ENCODE peak calls at places on chromosomes 5 and 9, in ten cellular contexts. One of them, this sample, is unnamed.

GRCh38 chr5:74392698-74393431 is 247.7 kb downstream of the ENC1 start:
- DNase-seq in body of pancreas: no peak
- DNase-seq in sigmoid colon: no peak
- DNase-seq in Peyer's patch: no peak
- DNase-seq in aorta: no peak
- DNase-seq in HepG2: no peak
- DNase-seq in heart right ventricle: no peak
- DNase-seq in mammary epithelial cell: peak; percentile 70
- DNase-seq in GM23338: no peak
- DNase-seq in hepatocyte: no peak
- DNase-seq in this sample: no peak

GRCh38 chr9:35826071-35826701 is 2.3 kb downstream of the FAM221B start:
- DNase-seq in aorta: no peak
- DNase-seq in hepatocyte: peak; percentile 73
- DNase-seq in HepG2: peak; percentile 65
- DNase-seq in sigmoid colon: peak; percentile 39
- DNase-seq in mammary epithelial cell: peak; percentile 62
- DNase-seq in heart right ventricle: no peak
- DNase-seq in Peyer's patch: no peak
- DNase-seq in GM23338: peak; percentile 83
- DNase-seq in body of pancreas: peak; percentile 52
- DNase-seq in this sample: peak; percentile 56

GRCh38 chr9:113511856-113512761 is 48.6 kb downstream of the RGS3 start:
- DNase-seq in Peyer's patch: peak; percentile 53
- DNase-seq in GM23338: no peak
- DNase-seq in HepG2: no peak
- DNase-seq in sigmoid colon: no peak
- DNase-seq in body of pancreas: no peak
- DNase-seq in hepatocyte: no peak
- DNase-seq in heart right ventricle: no peak
- DNase-seq in aorta: no peak
- DNase-seq in mammary epithelial cell: peak; percentile 3
- DNase-seq in this sample: peak; percentile 90

GRCh38 chr5:39561421-39561820 is 136.6 kb upstream of the DAB2 start:
- DNase-seq in body of pancreas: no peak
- DNase-seq in HepG2: no peak
- DNase-seq in mammary epithelial cell: peak; percentile 16
- DNase-seq in sigmoid colon: no peak
- DNase-seq in heart right ventricle: no peak
- DNase-seq in GM23338: no peak
- DNase-seq in Peyer's patch: no peak
- DNase-seq in hepatocyte: no peak
- DNase-seq in aorta: no peak
- DNase-seq in this sample: no peak

GRCh38 chr5:137668574-137669093 is 67.3 kb downstream of the KLHL3 start:
- DNase-seq in aorta: no peak
- DNase-seq in mammary epithelial cell: no peak
- DNase-seq in heart right ventricle: no peak
- DNase-seq in GM23338: no peak
- DNase-seq in HepG2: no peak
- DNase-seq in hepatocyte: no peak
- DNase-seq in Peyer's patch: no peak
- DNase-seq in body of pancreas: no peak
- DNase-seq in sigmoid colon: no peak
- DNase-seq in this sample: no peak

GRCh38 chr5:10319202-10319851 is 11.6 kb upstream of the CMBL start:
- DNase-seq in HepG2: peak; percentile 37
- DNase-seq in Peyer's patch: no peak
- DNase-seq in heart right ventricle: no peak
- DNase-seq in body of pancreas: no peak
- DNase-seq in hepatocyte: peak; percentile 55
- DNase-seq in GM23338: no peak
- DNase-seq in sigmoid colon: peak; percentile 69
- DNase-seq in aorta: no peak
- DNase-seq in mammary epithelial cell: no peak
- DNase-seq in this sample: no peak

GRCh38 chr5:154487541-154487940 is 9.5 kb upstream of the HAND1 start:
- DNase-seq in sigmoid colon: no peak
- DNase-seq in body of pancreas: no peak
- DNase-seq in heart right ventricle: no peak
- DNase-seq in GM23338: no peak
- DNase-seq in Peyer's patch: no peak
- DNase-seq in mammary epithelial cell: no peak
- DNase-seq in hepatocyte: no peak
- DNase-seq in aorta: no peak
- DNase-seq in HepG2: no peak
- DNase-seq in this sample: no peak

GRCh38 chr5:141681695-141682641 is at the start of gene ARAP3:
- DNase-seq in GM23338: peak; percentile 85
- DNase-seq in Peyer's patch: peak; percentile 42
- DNase-seq in HepG2: peak; percentile 9
- DNase-seq in sigmoid colon: peak; percentile 90
- DNase-seq in mammary epithelial cell: peak; percentile 86
- DNase-seq in aorta: peak; percentile 91
- DNase-seq in hepatocyte: peak; percentile 92
- DNase-seq in body of pancreas: peak; percentile 84
- DNase-seq in heart right ventricle: peak; percentile 90
- DNase-seq in this sample: no peak

GRCh38 chr9:109780453-109781033 is 545 bp downstream of the PALM2AKAP2 start:
- DNase-seq in hepatocyte: no peak
- DNase-seq in heart right ventricle: no peak
- DNase-seq in Peyer's patch: no peak
- DNase-seq in sigmoid colon: no peak
- DNase-seq in mammary epithelial cell: peak; percentile 42
- DNase-seq in body of pancreas: no peak
- DNase-seq in aorta: no peak
- DNase-seq in GM23338: peak; percentile 39
- DNase-seq in HepG2: no peak
- DNase-seq in this sample: no peak

GRCh38 chr5:15752886-15753285 is 252.9 kb downstream of the FBXL7 start:
- DNase-seq in mammary epithelial cell: no peak
- DNase-seq in heart right ventricle: peak; percentile 75
- DNase-seq in sigmoid colon: peak; percentile 72
- DNase-seq in body of pancreas: no peak
- DNase-seq in hepatocyte: peak; percentile 30
- DNase-seq in GM23338: no peak
- DNase-seq in HepG2: no peak
- DNase-seq in aorta: peak; percentile 51
- DNase-seq in Peyer's patch: no peak
- DNase-seq in this sample: no peak

GRCh38 chr5:132481243-132482211 is 9.0 kb downstream of the IRF1 start:
- DNase-seq in mammary epithelial cell: no peak
- DNase-seq in GM23338: no peak
- DNase-seq in HepG2: no peak
- DNase-seq in hepatocyte: no peak
- DNase-seq in body of pancreas: no peak
- DNase-seq in sigmoid colon: peak; percentile 32
- DNase-seq in heart right ventricle: no peak
- DNase-seq in aorta: no peak
- DNase-seq in Peyer's patch: no peak
- DNase-seq in this sample: peak; percentile 34

DNA sequence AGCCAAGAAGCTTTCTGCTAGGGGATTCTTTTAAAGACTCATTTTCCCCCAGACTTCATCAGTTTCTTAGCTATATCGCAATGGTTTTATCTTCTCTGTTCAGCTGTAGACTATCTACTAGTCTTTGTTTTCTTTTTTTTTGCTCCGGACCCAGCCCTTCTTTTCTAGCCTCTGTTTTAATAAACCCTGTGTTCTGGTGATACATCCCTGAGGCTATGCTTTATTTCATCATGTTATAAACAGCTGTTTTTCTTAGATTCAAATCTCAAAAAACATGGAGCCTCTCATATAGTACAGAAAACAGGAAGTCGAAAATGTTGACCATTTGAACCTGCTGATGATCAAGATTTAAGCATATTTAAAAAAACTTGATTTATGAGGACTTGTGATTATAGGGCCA is 37.8 kb downstream of the SCGB3A1 start:
- DNase-seq in sigmoid colon: no peak
- DNase-seq in aorta: no peak
- DNase-seq in body of pancreas: no peak
- DNase-seq in heart right ventricle: no peak
- DNase-seq in hepatocyte: no peak
- DNase-seq in Peyer's patch: no peak
- DNase-seq in GM23338: no peak
- DNase-seq in HepG2: no peak
- DNase-seq in mammary epithelial cell: no peak
- DNase-seq in this sample: no peak
- H3K36me3 ChIP-seq in sigmoid colon: peaks cover 46% of the 10 kb centered on the region
- H3K36me3 ChIP-seq in aorta: no peaks in the 10 kb centered on the region
- H3K36me3 ChIP-seq in body of pancreas: no peaks in the 10 kb centered on the region
- H3K36me3 ChIP-seq in heart right ventricle: peaks cover 67% of the 10 kb centered on the region
- H3K36me3 ChIP-seq in hepatocyte: no peaks in the 10 kb centered on the region
- H3K36me3 ChIP-seq in Peyer's patch: no peaks in the 10 kb centered on the region
- H3K36me3 ChIP-seq in GM23338: peaks cover 34% of the 10 kb centered on the region
- H3K36me3 ChIP-seq in HepG2: peaks cover 61% of the 10 kb centered on the region
- H3K36me3 ChIP-seq in mammary epithelial cell: peaks cover 12% of the 10 kb centered on the region
- H3K36me3 ChIP-seq in this sample: peaks cover 7% of the 10 kb centered on the region

GRCh38 chr9:123637940-123638634 is 282.1 kb downstream of the CRB2 start:
- DNase-seq in hepatocyte: no peak
- DNase-seq in aorta: no peak
- DNase-seq in GM23338: no peak
- DNase-seq in Peyer's patch: no peak
- DNase-seq in sigmoid colon: no peak
- DNase-seq in body of pancreas: no peak
- DNase-seq in mammary epithelial cell: no peak
- DNase-seq in HepG2: no peak
- DNase-seq in heart right ventricle: no peak
- DNase-seq in this sample: peak; percentile 62
- H3K4me3 ChIP-seq in hepatocyte: no peak overlapping the region
- H3K4me3 ChIP-seq in aorta: no peak overlapping the region
- H3K4me3 ChIP-seq in GM23338: no peak overlapping the region
- H3K4me3 ChIP-seq in Peyer's patch: peak overlapping the region; percentile 20
- H3K4me3 ChIP-seq in sigmoid colon: peak overlapping the region; percentile 24
- H3K4me3 ChIP-seq in body of pancreas: no peak overlapping the region
- H3K4me3 ChIP-seq in mammary epithelial cell: no peak overlapping the region
- H3K4me3 ChIP-seq in HepG2: no peak overlapping the region
- H3K4me3 ChIP-seq in heart right ventricle: peak overlapping the region; percentile 14
- H3K4me3 ChIP-seq in this sample: no peak overlapping the region

DNA sequence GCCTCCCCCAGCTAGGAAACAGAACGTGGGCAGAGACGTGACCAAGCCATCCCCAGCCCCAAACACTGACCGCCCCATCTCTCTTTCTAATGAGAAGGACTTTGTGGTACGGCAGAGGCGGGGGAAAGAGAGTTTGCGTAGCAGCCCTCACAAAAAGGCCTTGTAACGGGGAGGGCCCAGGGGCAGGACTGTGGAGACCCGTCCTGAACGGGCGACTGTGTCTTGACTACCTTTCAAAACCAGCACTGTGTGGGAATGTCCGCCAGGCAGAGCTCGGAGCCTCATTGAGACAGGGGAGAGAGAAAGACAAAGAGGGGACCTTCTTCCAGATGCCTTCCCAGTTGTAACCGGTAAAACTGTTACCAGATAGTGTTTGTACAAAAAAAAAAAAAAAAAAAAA is 29.7 kb downstream of the CD180 start:
- DNase-seq in hepatocyte: no peak
- DNase-seq in Peyer's patch: no peak
- DNase-seq in sigmoid colon: no peak
- DNase-seq in body of pancreas: no peak
- DNase-seq in aorta: no peak
- DNase-seq in HepG2: no peak
- DNase-seq in GM23338: peak; percentile 17
- DNase-seq in mammary epithelial cell: no peak
- DNase-seq in heart right ventricle: no peak
- DNase-seq in this sample: no peak
- H3K27ac ChIP-seq in hepatocyte: no peak overlapping the region
- H3K27ac ChIP-seq in Peyer's patch: peak overlapping the region; percentile 72
- H3K27ac ChIP-seq in sigmoid colon: peak overlapping the region; percentile 59
- H3K27ac ChIP-seq in body of pancreas: peak overlapping the region; percentile 1
- H3K27ac ChIP-seq in aorta: peak overlapping the region; percentile 81
- H3K27ac ChIP-seq in HepG2: no peak overlapping the region
- H3K27ac ChIP-seq in GM23338: peak overlapping the region; percentile 75
- H3K27ac ChIP-seq in mammary epithelial cell: peak overlapping the region; percentile 65
- H3K27ac ChIP-seq in heart right ventricle: peak overlapping the region; percentile 63
- H3K27ac ChIP-seq in this sample: peak overlapping the region; percentile 86

DNA sequence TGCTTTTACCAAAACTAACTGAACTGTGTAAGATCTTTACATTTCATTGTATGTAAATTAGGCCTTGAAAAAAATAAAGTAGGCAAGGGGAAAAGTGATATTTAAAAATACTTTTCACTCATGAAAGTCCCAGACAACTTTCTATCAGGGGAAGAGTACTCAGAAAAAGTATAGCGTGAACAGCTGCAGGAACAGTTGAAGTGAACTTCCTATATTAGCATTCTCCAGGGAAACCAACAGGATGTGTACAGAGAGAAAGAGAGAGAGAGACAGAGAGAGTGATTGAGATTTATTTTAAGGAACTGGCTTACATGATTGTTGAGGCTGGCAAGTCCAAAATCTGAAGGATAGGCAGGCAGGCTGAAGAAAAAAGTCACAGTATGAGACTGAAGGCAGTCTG is 42.0 kb downstream of the ERMP1 start:
- DNase-seq in GM23338: no peak
- DNase-seq in HepG2: no peak
- DNase-seq in Peyer's patch: no peak
- DNase-seq in aorta: no peak
- DNase-seq in body of pancreas: no peak
- DNase-seq in hepatocyte: no peak
- DNase-seq in mammary epithelial cell: no peak
- DNase-seq in heart right ventricle: no peak
- DNase-seq in sigmoid colon: no peak
- DNase-seq in this sample: no peak
- H3K36me3 ChIP-seq in GM23338: no peaks in the 10 kb centered on the region
- H3K36me3 ChIP-seq in HepG2: peaks cover 60% of the 10 kb centered on the region
- H3K36me3 ChIP-seq in Peyer's patch: peaks cover 2% of the 10 kb centered on the region
- H3K36me3 ChIP-seq in aorta: peaks cover 1% of the 10 kb centered on the region
- H3K36me3 ChIP-seq in body of pancreas: no peaks in the 10 kb centered on the region
- H3K36me3 ChIP-seq in hepatocyte: no peaks in the 10 kb centered on the region
- H3K36me3 ChIP-seq in mammary epithelial cell: peaks cover 19% of the 10 kb centered on the region
- H3K36me3 ChIP-seq in heart right ventricle: peaks cover 44% of the 10 kb centered on the region
- H3K36me3 ChIP-seq in sigmoid colon: peaks cover 17% of the 10 kb centered on the region
- H3K36me3 ChIP-seq in this sample: peaks cover 9% of the 10 kb centered on the region

GRCh38 chr5:1292846-1293415 is 1.9 kb downstream of the TERT start:
- DNase-seq in mammary epithelial cell: no peak
- DNase-seq in body of pancreas: no peak
- DNase-seq in sigmoid colon: peak; percentile 46
- DNase-seq in hepatocyte: peak; percentile 2
- DNase-seq in GM23338: no peak
- DNase-seq in aorta: peak; percentile 10
- DNase-seq in heart right ventricle: no peak
- DNase-seq in Peyer's patch: no peak
- DNase-seq in HepG2: no peak
- DNase-seq in this sample: no peak
- H3K4me3 ChIP-seq in mammary epithelial cell: no peak overlapping the region
- H3K4me3 ChIP-seq in body of pancreas: no peak overlapping the region
- H3K4me3 ChIP-seq in sigmoid colon: no peak overlapping the region
- H3K4me3 ChIP-seq in hepatocyte: no peak overlapping the region
- H3K4me3 ChIP-seq in GM23338: no peak overlapping the region
- H3K4me3 ChIP-seq in aorta: no peak overlapping the region
- H3K4me3 ChIP-seq in heart right ventricle: no peak overlapping the region
- H3K4me3 ChIP-seq in Peyer's patch: no peak overlapping the region
- H3K4me3 ChIP-seq in HepG2: no peak overlapping the region
- H3K4me3 ChIP-seq in this sample: no peak overlapping the region

This sample was measured in CD4-positive, alpha-beta memory T cell.